ENCODE peak calls at places on chromosomes 1 and 21, in eight cellular contexts. One of them, this sample, is unnamed.

GRCh38 chr1:13605159-13605558 is 21.5 kb downstream of the PDPN start:
- DNase-seq in T-helper 2 cell: no peak
- DNase-seq in HEK293T: no peak
- DNase-seq in DMS153: no peak
- DNase-seq in RPMI8226: no peak
- DNase-seq in ureter: no peak
- DNase-seq in activated naive CD8-positive, alpha-beta T cell treated with anti-CD3 and anti-CD28 coated beads for 36 hours: no peak
- DNase-seq in OCI-M1: no peak
- DNase-seq in this sample: no peak

GRCh38 chr1:204041803-204042505 is 31.0 kb upstream of the SOX13 start:
- DNase-seq in DMS153: no peak
- DNase-seq in OCI-M1: no peak
- DNase-seq in activated naive CD8-positive, alpha-beta T cell treated with anti-CD3 and anti-CD28 coated beads for 36 hours: no peak
- DNase-seq in RPMI8226: no peak
- DNase-seq in T-helper 2 cell: no peak
- DNase-seq in ureter: no peak
- DNase-seq in HEK293T: no peak
- DNase-seq in this sample: no peak

GRCh38 chr21:17775431-17776126 is 43.6 kb downstream of the C21orf91 start:
- DNase-seq in T-helper 2 cell: peak
- DNase-seq in activated naive CD8-positive, alpha-beta T cell treated with anti-CD3 and anti-CD28 coated beads for 36 hours: peak
- DNase-seq in HEK293T: no peak
- DNase-seq in OCI-M1: no peak
- DNase-seq in DMS153: no peak
- DNase-seq in ureter: no peak
- DNase-seq in RPMI8226: no peak
- DNase-seq in this sample: no peak

GRCh38 chr1:193471981-193472380 is 285.6 kb upstream of the B3GALT2 start:
- DNase-seq in activated naive CD8-positive, alpha-beta T cell treated with anti-CD3 and anti-CD28 coated beads for 36 hours: no peak
- DNase-seq in ureter: no peak
- DNase-seq in DMS153: no peak
- DNase-seq in OCI-M1: no peak
- DNase-seq in T-helper 2 cell: no peak
- DNase-seq in RPMI8226: no peak
- DNase-seq in HEK293T: no peak
- DNase-seq in this sample: peak

GRCh38 chr1:210726621-210727020 is 397.9 kb downstream of the HHAT start:
- DNase-seq in DMS153: no peak
- DNase-seq in RPMI8226: peak
- DNase-seq in HEK293T: peak
- DNase-seq in T-helper 2 cell: no peak
- DNase-seq in ureter: no peak
- DNase-seq in activated naive CD8-positive, alpha-beta T cell treated with anti-CD3 and anti-CD28 coated beads for 36 hours: peak
- DNase-seq in OCI-M1: peak
- DNase-seq in this sample: peak

GRCh38 chr1:52532732-52533327 is 20.1 kb downstream of the TUT4 start:
- DNase-seq in RPMI8226: no peak
- DNase-seq in activated naive CD8-positive, alpha-beta T cell treated with anti-CD3 and anti-CD28 coated beads for 36 hours: no peak
- DNase-seq in DMS153: no peak
- DNase-seq in OCI-M1: peak
- DNase-seq in ureter: no peak
- DNase-seq in T-helper 2 cell: no peak
- DNase-seq in HEK293T: no peak
- DNase-seq in this sample: peak

GRCh38 chr21:42122808-42123207 is 51.7 kb downstream of the UMODL1 start:
- DNase-seq in HEK293T: no peak
- DNase-seq in T-helper 2 cell: no peak
- DNase-seq in OCI-M1: no peak
- DNase-seq in DMS153: no peak
- DNase-seq in ureter: no peak
- DNase-seq in RPMI8226: no peak
- DNase-seq in activated naive CD8-positive, alpha-beta T cell treated with anti-CD3 and anti-CD28 coated beads for 36 hours: no peak
- DNase-seq in this sample: no peak

GRCh38 chr1:4690951-4691675 is 36.7 kb downstream of the AJAP1 start:
- DNase-seq in DMS153: no peak
- DNase-seq in OCI-M1: no peak
- DNase-seq in activated naive CD8-positive, alpha-beta T cell treated with anti-CD3 and anti-CD28 coated beads for 36 hours: no peak
- DNase-seq in HEK293T: no peak
- DNase-seq in RPMI8226: no peak
- DNase-seq in ureter: no peak
- DNase-seq in T-helper 2 cell: no peak
- DNase-seq in this sample: no peak

GRCh38 chr1:72241397-72241796 is 40.9 kb downstream of the NEGR1 start:
- DNase-seq in HEK293T: no peak
- DNase-seq in T-helper 2 cell: no peak
- DNase-seq in ureter: no peak
- DNase-seq in OCI-M1: no peak
- DNase-seq in activated naive CD8-positive, alpha-beta T cell treated with anti-CD3 and anti-CD28 coated beads for 36 hours: no peak
- DNase-seq in DMS153: no peak
- DNase-seq in RPMI8226: no peak
- DNase-seq in this sample: no peak

This sample was measured in MV-4-11.